ENCODE peak calls at places on chromosome 2, in four cellular contexts. G, W, Y and U are unnamed samples.
A peak's percentile ranks its signal among the peaks of the same experiment; 100 is the strongest.

GRCh38 chr2:128371248-128371630 is 52.6 kb upstream of the HS6ST1 start:
- DNase-seq in G (no peak), W (no peak), Y (no peak), U (no peak)

GRCh38 chr2:215929602-215930335 is 83.6 kb downstream of the MREG start:
- DNase-seq in G (peak; percentile 56), W (no peak), Y (no peak), U (peak; percentile 33)

GRCh38 chr2:218217366-218218309 is 649 bp downstream of the ARPC2 start:
- DNase-seq in G (peak; percentile 39), W (peak; percentile 34), Y (peak; percentile 54), U (no peak)

GRCh38 chr2:62787381-62787780 is 81.9 kb downstream of the EHBP1 start:
- DNase-seq in G (peak; percentile 36), W (peak; percentile 49), Y (peak; percentile 76), U (no peak)

GRCh38 chr2:22359020-22359672 is 1025.8 kb upstream of the KLHL29 start:
- DNase-seq in G (no peak), W (peak; percentile 99), Y (no peak), U (no peak)

GRCh38 chr2:36235877-36236276 is 119.7 kb upstream of the CRIM1 start:
- DNase-seq in G (no peak), W (no peak), Y (no peak), U (no peak)

GRCh38 chr2:30417253-30417652 is 29.8 kb upstream of the LCLAT1 start:
- DNase-seq in G (no peak), W (no peak), Y (no peak), U (no peak)

GRCh38 chr2:184597571-184597980 is 753 bp upstream of the ZNF804A start:
- DNase-seq in G (no peak), W (no peak), Y (no peak), U (peak; percentile 58)

GRCh38 chr2:231113489-231113888 is 11.4 kb downstream of the HTR2B start:
- DNase-seq in G (no peak), W (no peak), Y (no peak), U (no peak)

GRCh38 chr2:36356199-36356989 is 816 bp downstream of the CRIM1 start:
- DNase-seq in G (no peak), W (peak; percentile 11), Y (peak; percentile 65), U (no peak)

GRCh38 chr2:234292205-234292954 is 204.5 kb downstream of the ARL4C start:
- DNase-seq in G (peak; percentile 95), W (no peak), Y (peak; percentile 36), U (no peak)

GRCh38 chr2:109372614-109373013 is 241.2 kb downstream of the SEPTIN10 start:
- DNase-seq in G (no peak), W (no peak), Y (no peak), U (no peak)

GRCh38 chr2:237591021-237591370 is 462 bp upstream of the RAB17 start:
- DNase-seq in G (no peak), W (no peak), Y (peak; percentile 85), U (no peak)